ENCODE peak calls at places on chromosomes 16 and 17, in ten cellular contexts. D, E, T, N, J, S, C, Y, F and X are unnamed samples. For H3K27me3, the result is how much of the 10 kb centered on the place peaks cover.

GRCh38 chr16:54507091-54507490 is 220.5 kb upstream of the IRX3 start:
- DNase-seq in S (no peak), T (no peak), J (no peak), D (no peak), E (no peak), Y (no peak), C (no peak), N (no peak), F (no peak), X (no peak)

GRCh38 chr17:77451894-77452852 is 311.4 kb downstream of the SEC14L1 start:
- DNase-seq in T (no peak), Y (peak), S (no peak), N (peak), C (no peak), F (no peak), E (peak), J (no peak), D (peak), X (peak)

GRCh38 chr17:63973930-63974593 is 1.3 kb upstream of the SCN4A start:
- DNase-seq in T (no peak), E (peak), J (peak), D (no peak), S (no peak), C (no peak), Y (peak), N (no peak), F (no peak), X (no peak)

GRCh38 chr16:28182183-28182582 is 29.6 kb downstream of the XPO6 start:
- DNase-seq in D (no peak), S (no peak), E (no peak), J (no peak), C (no peak), Y (no peak), T (no peak), N (no peak), F (no peak), X (no peak)

GRCh38 chr16:17277981-17278381 is 192.8 kb downstream of the XYLT1 start:
- DNase-seq in D (peak), S (no peak), E (no peak), N (peak), J (no peak), C (no peak), F (no peak), T (no peak), Y (peak), X (no peak)

GRCh38 chr17:76026714-76027158 is 370 bp downstream of the EVPL start:
- DNase-seq in T (no peak), N (peak), F (no peak), C (no peak), J (peak), E (no peak), D (no peak), S (no peak), Y (no peak), X (no peak)

GRCh38 chr16:77759821-77760220 is 28.5 kb upstream of the VAT1L start:
- DNase-seq in N (no peak), E (no peak), S (no peak), J (no peak), F (no peak), C (no peak), T (no peak), Y (no peak), D (no peak), X (no peak)

GRCh38 chr17:41904242-41904841 is 14.4 kb downstream of the ACLY start:
- DNase-seq in D (no peak), C (no peak), N (no peak), F (no peak), Y (no peak), J (no peak), E (no peak), T (no peak), S (no peak), X (no peak)

GRCh38 chr16:67544329-67544841 is 15.8 kb downstream of the RIPOR1 start:
- DNase-seq in T (no peak), S (no peak), F (no peak), D (no peak), E (peak), Y (no peak), C (no peak), N (peak), J (no peak), X (no peak)

GRCh38 chr16:19223235-19223847 is 55.3 kb downstream of the SYT17 start:
- DNase-seq in D (peak), C (no peak), T (no peak), Y (peak), J (peak), F (no peak), N (peak), S (no peak), E (peak), X (no peak)

GRCh38 chr16:11692651-11693050 is 24.4 kb downstream of the SNN start:
- DNase-seq in F (no peak), Y (no peak), J (no peak), S (no peak), T (no peak), D (no peak), C (no peak), E (no peak), N (no peak), X (no peak)

GRCh38 chr17:76150712-76151622 is 9.9 kb upstream of the FOXJ1 start:
- DNase-seq in D (no peak), N (peak), J (no peak), C (no peak), S (no peak), T (no peak), Y (no peak), E (no peak), F (no peak), X (peak)

GRCh38 chr16:88653606-88654362 is 2.9 kb upstream of the CYBA start:
- DNase-seq in S (no peak), Y (no peak), T (no peak), C (no peak), F (no peak), J (no peak), N (no peak), E (no peak), D (no peak), X (no peak)

DNA sequence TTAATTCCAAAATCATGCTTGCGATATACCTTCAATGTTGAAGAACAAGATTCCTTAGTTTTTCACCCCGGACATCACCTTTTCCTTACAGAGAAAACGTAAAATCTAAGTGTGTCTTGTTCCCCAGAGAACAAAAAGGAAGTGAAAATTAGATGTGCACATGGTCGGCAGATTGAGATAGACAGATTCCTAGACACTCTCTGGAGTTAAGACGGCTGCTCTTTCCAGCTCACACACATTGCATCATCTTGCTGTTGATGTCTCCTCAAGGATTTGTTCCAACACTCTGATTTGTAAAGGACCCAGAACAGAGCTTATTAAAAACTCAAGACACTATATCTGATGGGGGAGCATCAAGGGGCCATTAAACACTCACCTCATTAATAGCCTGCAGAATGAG is 228.0 kb downstream of the GRIN2A start:
- DNase-seq in J (no peak), N (no peak), C (no peak), T (no peak), Y (no peak), F (no peak), E (no peak), D (no peak), S (no peak), X (no peak)
- H3K27me3 ChIP-seq in J (under half), N (under half), C (under half), T (under half), Y (under half), F (under half), E (under half), D (under half), S (under half), X (under half)

DNA sequence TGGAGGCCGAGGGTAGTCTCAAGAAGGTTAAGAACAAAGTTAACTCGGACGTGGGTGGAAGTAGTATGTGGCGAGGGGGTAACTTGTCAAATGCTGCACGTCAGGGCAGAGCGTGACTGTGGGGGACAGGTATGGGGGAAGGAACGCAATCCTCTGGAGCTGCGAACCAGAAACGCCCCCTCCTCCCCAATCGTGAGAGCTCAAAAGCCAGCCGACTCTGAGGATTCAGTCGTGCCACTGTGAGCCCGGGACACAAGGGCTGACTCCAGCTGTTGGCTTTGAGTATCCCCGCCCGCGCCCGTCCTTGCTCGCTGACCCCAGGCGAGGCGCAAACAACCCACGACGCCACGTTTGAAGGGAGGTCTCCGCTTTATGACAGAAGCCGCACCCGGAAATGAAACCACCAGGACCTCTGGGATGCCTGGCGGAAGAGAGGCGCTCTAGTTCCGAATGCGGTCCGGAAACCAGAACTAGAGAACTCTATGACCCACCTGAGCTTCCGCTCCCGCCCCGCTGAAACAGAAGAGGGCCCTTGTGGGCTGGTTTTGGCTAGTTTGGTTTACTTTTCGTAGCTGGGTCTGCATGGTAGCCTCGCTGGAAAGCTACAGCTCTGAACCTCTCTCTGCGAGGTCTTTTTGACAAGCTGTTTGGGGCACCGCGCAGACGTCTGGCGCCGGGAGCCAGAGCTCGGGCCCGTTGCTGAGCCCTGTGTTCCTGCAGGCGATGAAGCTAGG is at the start of gene PEX12:
- DNase-seq in E (peak), F (peak), C (peak), S (peak), Y (peak), D (peak), N (peak), T (no peak), J (peak), X (peak)
- TF ChIP-seq CTCF in E (no peak), F (no peak), C (no peak), S (no peak), Y (no peak), D (no peak), N (no peak), T (no peak), J (no peak), X (no peak)

DNA sequence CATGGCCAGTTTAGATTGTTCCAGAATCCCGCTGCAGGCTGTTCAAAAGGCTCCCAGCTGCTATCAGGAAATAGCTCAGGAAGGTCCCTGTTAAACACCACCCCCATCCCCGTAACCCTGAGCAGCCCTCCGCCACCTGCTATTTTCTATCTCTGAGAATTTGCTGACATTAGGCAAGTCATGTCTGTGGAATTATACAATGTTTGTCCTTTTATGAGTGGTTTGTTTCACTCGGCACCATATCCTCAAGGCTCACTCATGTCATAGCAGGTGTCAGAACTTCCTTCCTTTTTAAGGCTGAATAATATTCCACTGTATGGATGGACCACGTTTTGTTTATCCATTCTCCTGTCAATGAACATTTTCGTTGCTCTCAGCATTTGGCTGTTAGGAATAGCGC is 164.3 kb upstream of the FOXF1 start:
- DNase-seq in Y (no peak), N (no peak), J (no peak), S (no peak), D (no peak), E (no peak), C (no peak), T (no peak), F (no peak), X (no peak)
- H3K27me3 ChIP-seq in Y (under half), N (under half), J (half or more), S (under half), D (under half), E (under half), C (under half), T (under half), F (under half), X (under half)

GRCh38 chr16:8199390-8199789 is 390.9 kb downstream of the TMEM114 start:
- DNase-seq in J (no peak), Y (no peak), F (no peak), N (no peak), D (no peak), E (no peak), T (no peak), S (no peak), C (no peak), X (no peak)

DNA sequence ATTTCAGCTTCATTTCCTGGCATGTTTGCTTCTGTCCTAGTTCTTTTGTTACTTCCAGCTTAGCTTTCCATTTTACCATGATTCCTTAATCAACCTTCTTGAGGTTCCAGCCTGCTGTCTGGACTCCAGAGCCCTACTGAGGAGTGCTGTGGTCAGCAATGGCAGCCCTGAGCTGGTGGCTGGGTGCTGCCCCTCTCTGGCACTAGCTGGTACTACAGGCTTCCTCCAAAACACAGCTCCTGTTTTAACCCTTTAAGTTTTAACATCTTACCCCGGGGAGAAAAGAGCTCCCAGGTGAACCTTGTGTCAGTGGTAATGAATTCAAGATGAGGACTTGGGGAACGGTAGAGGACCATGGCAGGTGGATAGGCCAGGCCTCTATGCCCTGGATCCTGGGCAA is 395.5 kb downstream of the TMEM114 start:
- DNase-seq in N (peak), T (no peak), Y (no peak), D (no peak), C (no peak), F (no peak), E (no peak), S (no peak), J (no peak), X (no peak)
- TF ChIP-seq CTCF in N (peak), T (no peak), Y (no peak), D (no peak), C (no peak), F (no peak), E (no peak), S (peak), J (peak), X (no peak)

GRCh38 chr17:49872776-49873377 is 25.0 kb upstream of the TAC4 start:
- DNase-seq in F (no peak), J (no peak), N (peak), D (no peak), C (no peak), Y (no peak), S (no peak), T (no peak), E (no peak), X (no peak)

GRCh38 chr17:49869038-49869374 is 21.1 kb upstream of the TAC4 start:
- DNase-seq in J (no peak), F (no peak), S (no peak), Y (no peak), D (no peak), E (no peak), T (no peak), N (no peak), C (no peak), X (no peak)

GRCh38 chr17:49871211-49871610 is 23.3 kb upstream of the TAC4 start:
- DNase-seq in E (peak), C (no peak), T (no peak), F (no peak), Y (no peak), N (no peak), J (no peak), D (no peak), S (no peak), X (no peak)

GRCh38 chr17:49873466-49873865 is 25.6 kb upstream of the TAC4 start:
- DNase-seq in T (no peak), N (peak), D (no peak), S (no peak), Y (no peak), E (no peak), J (no peak), C (no peak), F (no peak), X (no peak)

DNA sequence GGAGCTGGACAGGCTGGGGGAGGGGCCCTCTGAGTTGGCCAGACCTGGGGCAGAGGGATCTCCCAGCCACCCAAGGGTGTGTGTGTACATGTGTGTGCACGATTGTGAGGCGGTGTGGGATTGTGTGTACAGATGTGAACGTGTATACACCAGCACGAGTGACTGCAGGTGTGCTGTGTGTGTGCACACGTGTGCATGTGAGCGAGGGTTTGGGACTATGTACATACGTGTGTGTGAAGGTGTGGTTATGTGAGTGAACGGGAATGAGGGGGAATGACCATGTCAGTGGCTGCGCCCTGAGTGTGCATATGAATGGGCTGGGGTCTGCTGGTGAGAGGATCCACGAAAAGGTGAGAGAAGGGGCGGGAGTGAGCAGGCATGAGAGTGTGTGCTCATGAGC is 22.4 kb upstream of the TAC4 start:
- DNase-seq in J (no peak), D (no peak), N (no peak), T (no peak), E (no peak), S (no peak), Y (no peak), F (no peak), C (no peak), X (no peak)
- H3K27me3 ChIP-seq in J (under half), D (under half), N (under half), T (half or more), E (under half), S (under half), Y (under half), F (under half), C (under half), X (under half)

DNA sequence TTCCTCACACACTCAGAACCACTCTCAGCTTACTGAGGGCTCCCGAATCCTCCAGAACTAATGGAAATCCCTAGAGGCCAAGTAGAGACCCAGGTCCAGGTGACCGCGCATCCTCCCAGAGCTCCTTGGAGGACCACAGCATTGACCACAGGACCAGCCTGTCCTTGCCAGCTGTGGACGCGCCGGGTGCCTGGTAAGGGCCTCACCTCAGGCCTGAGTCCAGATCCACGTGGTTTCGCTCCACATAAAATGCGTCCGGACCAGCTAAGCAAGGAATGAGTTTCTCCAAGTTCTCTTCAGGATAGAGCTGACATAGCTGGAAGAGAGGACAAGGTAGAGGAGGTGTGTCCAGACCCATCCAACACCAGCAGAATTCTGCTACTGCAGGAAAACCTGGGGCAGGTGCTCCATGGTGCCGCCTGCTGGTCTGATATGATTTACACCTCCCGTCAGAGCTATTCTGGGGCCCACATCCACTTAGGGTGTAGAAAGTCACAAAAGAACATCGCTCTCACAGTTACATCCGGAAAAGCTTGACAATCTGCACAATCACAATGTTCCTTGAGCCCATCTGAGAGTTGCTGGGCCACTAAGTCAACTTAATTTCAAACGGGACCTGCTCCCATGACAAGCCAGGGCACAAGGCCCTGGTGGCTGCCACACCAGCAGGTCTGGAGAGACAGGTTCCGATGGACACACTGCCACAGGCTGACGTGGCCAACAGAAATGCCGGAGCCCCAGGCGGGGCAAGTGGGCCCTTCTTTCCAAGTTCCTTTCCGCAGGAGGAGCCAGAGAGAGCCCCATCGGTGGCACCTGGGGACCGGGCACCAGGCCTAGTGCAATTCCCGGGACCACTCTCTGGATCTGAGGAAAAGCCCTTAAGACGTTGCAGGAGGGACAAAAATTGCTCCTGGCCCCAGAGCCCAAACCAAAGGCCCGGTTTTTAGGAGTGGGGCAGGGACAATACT is 28.5 kb downstream of the MAP1LC3B start:
- DNase-seq in E (no peak), N (no peak), S (no peak), Y (no peak), F (no peak), J (no peak), C (no peak), D (no peak), T (no peak), X (no peak)
- TF ChIP-seq CTCF in E (peak), N (peak), S (no peak), Y (no peak), F (no peak), J (peak), C (no peak), D (no peak), T (no peak), X (no peak)

GRCh38 chr17:48761114-48761513 is 32.6 kb upstream of the HOXB13 start:
- DNase-seq in D (no peak), S (no peak), E (no peak), N (no peak), C (no peak), Y (no peak), T (no peak), F (no peak), J (no peak), X (peak)
- H3K27me3 ChIP-seq in D (half or more), S (under half), E (under half), N (under half), C (half or more), Y (half or more), T (under half), F (under half), J (under half), X (under half)

GRCh38 chr16:2465653-2466415 is 5.3 kb upstream of the NTN3 start:
- DNase-seq in F (no peak), D (no peak), T (no peak), C (no peak), S (no peak), J (peak), N (peak), E (no peak), Y (no peak), X (no peak)
- TF ChIP-seq CTCF in F (no peak), D (peak), T (peak), C (no peak), S (peak), J (no peak), N (peak), E (peak), Y (no peak), X (no peak)

GRCh38 chr17:33207231-33207630 is 85.9 kb downstream of the ASIC2 start:
- DNase-seq in E (no peak), C (no peak), J (no peak), T (no peak), F (no peak), Y (no peak), S (no peak), N (peak), D (no peak), X (no peak)
- H3K27me3 ChIP-seq in E (under half), C (under half), J (under half), T (under half), F (under half), Y (under half), S (under half), N (under half), D (under half), X (under half)

GRCh38 chr17:62605588-62605987 is 21.9 kb upstream of the MRC2 start:
- DNase-seq in S (no peak), T (no peak), N (no peak), F (no peak), D (no peak), Y (no peak), J (no peak), C (no peak), E (no peak), X (no peak)
- TF ChIP-seq CTCF in S (no peak), T (no peak), N (no peak), F (no peak), D (no peak), Y (no peak), J (no peak), C (no peak), E (no peak), X (no peak)